ENCODE peak calls at places on chromosomes 1 and 21, in ten cellular contexts. X, B, F, Q, R, C, U, M, N and I are unnamed samples.

GRCh38 chr21:16455978-16456377 is 726.2 kb downstream of the USP25 start:
- DNase-seq in X (no peak), B (no peak), F (no peak), Q (no peak), R (no peak), C (no peak), U (no peak), M (no peak), N (no peak), I (no peak)

GRCh38 chr1:77857557-77857956 is 30.9 kb upstream of the NEXN start:
- DNase-seq in X (no peak), B (no peak), F (no peak), Q (no peak), R (no peak), C (no peak), U (no peak), M (no peak), N (no peak), I (no peak)

GRCh38 chr21:42080788-42081083 is 9.6 kb downstream of the UMODL1 start:
- DNase-seq in X (peak; percentile 89), B (no peak), F (no peak), Q (no peak), R (no peak), C (no peak), U (no peak), M (no peak), N (no peak), I (no peak)

GRCh38 chr1:78731674-78732073 is 82.0 kb downstream of the IFI44 start:
- DNase-seq in X (no peak), B (no peak), F (no peak), Q (no peak), R (no peak), C (no peak), U (no peak), M (no peak), N (no peak), I (no peak)

GRCh38 chr1:17207046-17207445 is 2.1 kb downstream of the PADI1 start:
- DNase-seq in X (no peak), B (no peak), F (peak; percentile 81), Q (no peak), R (peak; percentile 69), C (no peak), U (no peak), M (no peak), N (no peak), I (no peak)

GRCh38 chr1:54291276-54292014 is 91.5 kb downstream of the MRPL37 start:
- DNase-seq in X (no peak), B (peak; percentile 34), F (no peak), Q (no peak), R (no peak), C (no peak), U (no peak), M (no peak), N (no peak), I (no peak)

GRCh38 chr1:93442276-93442675 is 5.6 kb upstream of the FNBP1L start:
- DNase-seq in X (peak; percentile 4), B (no peak), F (no peak), Q (no peak), R (peak; percentile 31), C (no peak), U (no peak), M (no peak), N (no peak), I (no peak)

GRCh38 chr21:45999581-46000181 is 18.1 kb downstream of the COL6A1 start:
- DNase-seq in X (no peak), B (no peak), F (no peak), Q (peak; percentile 67), R (no peak), C (no peak), U (no peak), M (no peak), N (no peak), I (no peak)

GRCh38 chr1:44144962-44145756 is 3.7 kb upstream of the KLF18 start:
- DNase-seq in X (no peak), B (no peak), F (no peak), Q (no peak), R (no peak), C (no peak), U (no peak), M (no peak), N (no peak), I (no peak)

GRCh38 chr1:220326578-220326977 is 54.3 kb upstream of the RAB3GAP2 start:
- DNase-seq in X (no peak), B (no peak), F (no peak), Q (no peak), R (no peak), C (no peak), U (no peak), M (no peak), N (no peak), I (no peak)

GRCh38 chr1:201624741-201625646 is 86.1 kb downstream of the NAV1 start:
- DNase-seq in X (peak; percentile 91), B (no peak), F (no peak), Q (no peak), R (no peak), C (no peak), U (no peak), M (no peak), N (no peak), I (no peak)

GRCh38 chr1:54273837-54274192 is 73.8 kb downstream of the MRPL37 start:
- DNase-seq in X (no peak), B (peak; percentile 96), F (no peak), Q (no peak), R (no peak), C (no peak), U (no peak), M (no peak), N (no peak), I (no peak)

GRCh38 chr1:218242171-218242570 is 42.9 kb upstream of the RRP15 start:
- DNase-seq in X (no peak), B (no peak), F (no peak), Q (no peak), R (peak; percentile 26), C (no peak), U (no peak), M (no peak), N (no peak), I (no peak)

GRCh38 chr1:230986976-230987375 is 8.1 kb downstream of the ARV1 start:
- DNase-seq in X (no peak), B (no peak), F (no peak), Q (no peak), R (no peak), C (no peak), U (no peak), M (no peak), N (no peak), I (no peak)

GRCh38 chr1:91124989-91125417 is 103.2 kb upstream of the ZNF644 start:
- DNase-seq in X (no peak), B (no peak), F (no peak), Q (no peak), R (no peak), C (peak; percentile 26), U (no peak), M (no peak), N (no peak), I (no peak)

GRCh38 chr21:42310411-42311001 is 4.7 kb downstream of the TFF3 start:
- DNase-seq in X (no peak), B (no peak), F (no peak), Q (peak; percentile 62), R (no peak), C (no peak), U (no peak), M (no peak), N (no peak), I (no peak)

GRCh38 chr1:216640100-216640499 is 83.1 kb downstream of the ESRRG start:
- DNase-seq in X (no peak), B (no peak), F (no peak), Q (no peak), R (no peak), C (no peak), U (no peak), M (no peak), N (no peak), I (no peak)

GRCh38 chr1:168121314-168122029 is 15.3 kb downstream of the GPR161 start:
- DNase-seq in X (peak; percentile 59), B (no peak), F (no peak), Q (peak; percentile 95), R (no peak), C (no peak), U (no peak), M (no peak), N (no peak), I (no peak)

GRCh38 chr1:16012590-16013219 is 5.1 kb downstream of the HSPB7 start:
- DNase-seq in X (no peak), B (no peak), F (peak; percentile 34), Q (peak; percentile 90), R (no peak), C (no peak), U (no peak), M (peak; percentile 63), N (no peak), I (no peak)

GRCh38 chr1:50697440-50698421 is 262.3 kb downstream of the FAF1 start:
- DNase-seq in X (no peak), B (no peak), F (no peak), Q (no peak), R (no peak), C (no peak), U (no peak), M (no peak), N (no peak), I (no peak)

GRCh38 chr1:107706181-107706580 is 258.8 kb downstream of the VAV3 start:
- DNase-seq in X (no peak), B (no peak), F (no peak), Q (no peak), R (no peak), C (no peak), U (no peak), M (no peak), N (no peak), I (no peak)

GRCh38 chr1:21882721-21883415 is 54.2 kb downstream of the HSPG2 start:
- DNase-seq in X (no peak), B (no peak), F (no peak), Q (no peak), R (no peak), C (no peak), U (no peak), M (no peak), N (no peak), I (no peak)

GRCh38 chr1:1541956-1542765 is 1.7 kb upstream of the TMEM240 start:
- DNase-seq in X (no peak), B (no peak), F (no peak), Q (no peak), R (no peak), C (no peak), U (no peak), M (peak; percentile 13), N (no peak), I (no peak)

GRCh38 chr1:90955769-90956168 is 66.1 kb downstream of the ZNF644 start:
- DNase-seq in X (no peak), B (no peak), F (no peak), Q (no peak), R (no peak), C (no peak), U (no peak), M (no peak), N (no peak), I (no peak)